ENCODE peak calls at places on chromosome 16, in four cellular contexts. B is SK-N-SH, F is GM12892, T is HepG2. S is an unnamed sample.

GRCh38 chr16:64152010-64152767 is 969.7 kb downstream of the CDH11 start:
- DNase-seq in B (peak), F (no peak), T (no peak), S (no peak)

GRCh38 chr16:30974348-30974747 is 10.7 kb upstream of the HSD3B7 start:
- DNase-seq in B (no peak), F (no peak), T (no peak), S (no peak)

GRCh38 chr16:79128706-79129105 is 471.8 kb downstream of the MAF start:
- DNase-seq in B (no peak), F (no peak), T (no peak), S (no peak)

GRCh38 chr16:61820820-61821219 is 215.4 kb downstream of the CDH8 start:
- DNase-seq in B (no peak), F (no peak), T (no peak), S (no peak)

GRCh38 chr16:50207652-50208051 is 54.5 kb downstream of the TENT4B start:
- DNase-seq in B (no peak), F (no peak), T (no peak), S (no peak)

GRCh38 chr16:67392301-67393059 is 818 bp downstream of the TPPP3 start:
- DNase-seq in B (no peak), F (no peak), T (no peak), S (no peak)

GRCh38 chr16:35506018-35506897 is 2046.8 kb downstream of the TP53TG3F start:
- DNase-seq in B (peak), F (no peak), T (no peak), S (no peak)

GRCh38 chr16:14309906-14310305 is 238.8 kb downstream of the MRTFB start:
- DNase-seq in B (no peak), F (no peak), T (no peak), S (no peak)

GRCh38 chr16:11748023-11748403 is 5.4 kb upstream of the TXNDC11 start:
- DNase-seq in B (no peak), F (no peak), T (no peak), S (no peak)

GRCh38 chr16:5459863-5460262 is 362.3 kb upstream of the EEF2KMT start:
- DNase-seq in B (no peak), F (no peak), T (no peak), S (no peak)

GRCh38 chr16:83301966-83302365 is 505.8 kb upstream of the HSBP1 start:
- DNase-seq in B (no peak), F (no peak), T (no peak), S (no peak)

GRCh38 chr16:65733706-65734105 is 611.8 kb upstream of the CDH11 start:
- DNase-seq in B (no peak), F (no peak), T (no peak), S (no peak)

GRCh38 chr16:57178793-57179212 is 7.0 kb downstream of the PSME3IP1 start:
- DNase-seq in B (no peak), F (no peak), T (peak), S (no peak)

GRCh38 chr16:4477966-4478365 is 1.8 kb downstream of the HMOX2 start:
- DNase-seq in B (peak), F (no peak), T (no peak), S (no peak)

GRCh38 chr16:75341934-75342811 is 90.7 kb upstream of the BCAR1 start:
- DNase-seq in B (no peak), F (no peak), T (no peak), S (no peak)

GRCh38 chr16:84234656-84235285 is 5.0 kb downstream of the KCNG4 start:
- DNase-seq in B (peak), F (no peak), T (no peak), S (no peak)

GRCh38 chr16:56988161-56988947 is 1.0 kb upstream of the NLRC5 start:
- DNase-seq in B (no peak), F (no peak), T (no peak), S (no peak)

GRCh38 chr16:14364386-14365199 is 265.5 kb downstream of the PARN start:
- DNase-seq in B (no peak), F (no peak), T (peak), S (no peak)

GRCh38 chr16:67006930-67007658 is 18.7 kb downstream of the CES4A start:
- DNase-seq in B (no peak), F (no peak), T (no peak), S (no peak)

GRCh38 chr16:22623351-22623781 is 112.7 kb downstream of the NPIPB5 start:
- DNase-seq in B (no peak), F (no peak), T (no peak), S (no peak)

GRCh38 chr16:61998460-61998859 is 37.8 kb downstream of the CDH8 start:
- DNase-seq in B (no peak), F (no peak), T (no peak), S (no peak)

GRCh38 chr16:80591071-80591935 is 50.5 kb downstream of the DYNLRB2 start:
- DNase-seq in B (no peak), F (no peak), T (no peak), S (no peak)

GRCh38 chr16:27784351-27785306 is 234.7 kb downstream of the KATNIP start:
- DNase-seq in B (peak), F (no peak), T (no peak), S (no peak)

GRCh38 chr16:50743575-50744225 is 1.8 kb downstream of the CYLD start:
- DNase-seq in B (no peak), F (no peak), T (no peak), S (no peak)

GRCh38 chr16:67415872-67416793 is at the start of gene ZDHHC1:
- DNase-seq in B (peak), F (peak), T (no peak), S (peak)

GRCh38 chr16:85465328-85466307 is 147.5 kb upstream of the GSE1 start:
- DNase-seq in B (peak), F (no peak), T (peak), S (no peak)
- TF ChIP-seq TAF1 in B (no peak), F (no peak), T (no peak), S (no peak)

GRCh38 chr16:68719993-68720489 is 17.1 kb upstream of the CDH1 start:
- DNase-seq in B (no peak), F (no peak), T (no peak), S (no peak)
- TF ChIP-seq TAF1 in B (no peak), F (no peak), T (no peak), S (no peak)

DNA sequence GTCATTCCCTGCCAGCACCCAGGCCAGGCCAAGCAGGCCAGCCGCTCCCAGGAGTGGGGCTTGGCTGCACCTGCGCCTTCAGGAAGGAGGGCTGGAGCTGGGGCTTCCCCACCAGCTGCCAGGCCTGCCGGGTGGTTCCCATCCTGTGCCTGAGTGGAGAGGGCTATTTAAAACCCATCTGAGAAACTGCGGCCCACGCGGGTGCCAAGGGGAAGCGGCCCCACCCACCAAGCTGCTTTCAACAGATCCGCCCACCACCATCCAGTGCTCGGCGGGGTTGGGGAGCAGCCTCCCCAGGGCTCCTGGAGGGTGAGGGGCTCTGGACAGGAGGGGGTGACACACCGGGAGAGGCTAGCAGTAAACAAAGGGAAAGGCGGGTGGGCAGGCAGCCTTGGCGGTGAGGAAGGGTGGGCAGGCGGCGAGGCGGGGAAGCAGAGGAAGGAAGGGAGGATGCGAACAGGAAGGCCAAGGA is 3.6 kb downstream of the NTHL1 start:
- DNase-seq in B (no peak), F (no peak), T (no peak), S (no peak)
- TF ChIP-seq TAF1 in B (no peak), F (no peak), T (no peak), S (no peak)

DNA sequence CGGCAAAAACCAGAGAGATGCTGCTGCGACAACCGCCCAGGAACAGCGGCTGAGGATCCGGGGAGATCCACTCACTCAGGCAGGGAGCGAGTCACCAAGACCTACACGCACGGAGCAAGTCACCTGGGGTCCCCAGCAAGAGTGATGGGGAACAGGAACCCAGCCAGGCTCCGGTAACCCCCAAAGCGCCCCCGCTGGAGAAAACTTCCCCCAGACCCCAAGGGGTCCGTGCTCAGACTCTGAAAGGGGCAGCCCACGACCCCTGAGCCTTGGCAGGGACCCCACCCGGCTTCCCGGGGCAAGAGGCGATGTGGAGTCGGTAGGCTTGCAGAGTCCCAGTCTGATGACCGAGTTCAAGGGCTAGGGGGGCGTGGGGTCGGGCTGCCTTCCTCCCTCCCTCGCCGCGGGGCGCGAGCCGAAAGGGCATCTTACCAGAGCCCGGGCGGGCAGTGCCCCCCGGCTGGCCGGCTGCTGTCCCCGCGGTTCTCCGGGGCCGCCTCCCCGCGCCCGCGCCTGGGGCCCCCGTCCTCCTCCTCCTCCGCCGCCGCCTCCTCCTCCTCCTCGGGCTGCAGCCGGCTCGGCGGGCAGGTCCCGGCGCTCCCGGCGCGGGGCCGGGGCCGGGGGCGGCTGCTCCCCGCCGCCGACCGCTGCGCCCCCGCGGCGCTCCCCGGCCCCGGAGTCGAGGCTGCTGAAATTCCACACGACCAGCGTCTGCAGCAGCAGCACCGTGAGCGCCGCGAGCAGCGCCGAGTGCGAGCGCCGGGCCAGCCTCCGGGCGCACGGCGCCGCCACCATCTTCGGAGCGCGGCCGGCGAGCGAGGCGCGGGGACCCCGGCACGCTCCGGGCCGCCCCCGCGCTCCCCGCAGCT is 524 bp downstream of the XYLT1 start:
- DNase-seq in B (peak), F (no peak), T (no peak), S (no peak)
- TF ChIP-seq TAF1 in B (no peak), F (no peak), T (no peak), S (no peak)

GRCh38 chr16:89953671-89954406 is 5.3 kb downstream of the DEF8 start:
- DNase-seq in B (no peak), F (peak), T (no peak), S (peak)
- TF ChIP-seq TAF1 in B (no peak), F (no peak), T (no peak), S (no peak)

DNA sequence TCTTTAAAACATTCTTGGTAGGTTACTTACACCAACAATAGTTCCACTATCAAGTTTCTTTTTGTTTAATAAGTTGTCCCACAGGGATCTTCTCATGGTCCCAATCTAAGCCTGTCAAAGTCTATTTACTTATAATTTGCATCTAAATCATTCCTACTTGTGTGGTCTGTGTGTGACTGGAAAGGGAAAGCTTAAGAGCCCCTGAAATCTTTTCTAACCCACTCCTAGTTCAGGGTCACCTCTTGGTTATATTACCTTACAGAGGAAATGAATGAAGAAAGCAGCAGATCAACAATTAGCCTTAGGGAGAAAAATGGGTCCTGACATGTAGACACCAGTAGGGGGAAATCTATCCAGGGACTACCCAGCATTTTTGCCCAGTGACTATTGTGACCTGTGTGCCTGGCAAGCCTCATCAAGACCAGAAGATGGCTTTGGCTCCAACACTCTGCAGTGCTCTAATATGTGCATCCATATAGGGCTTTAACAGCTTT is 110.4 kb upstream of the HAS3 start:
- DNase-seq in B (peak), F (no peak), T (peak), S (no peak)
- TF ChIP-seq TAF1 in B (no peak), F (no peak), T (no peak), S (no peak)

S was measured in GM12891.